ENCODE peak calls at places on chromosomes 11 and 22, in seven cellular contexts. U is H1, B is HCT116, H is GM12878, Z is HepG2, P is SK-N-SH, Q is K562. S is an unnamed sample.

GRCh38 chr11:26842883-26843282 is 121.0 kb upstream of the SLC5A12 start:
- DNase-seq in U (no peak), B (no peak), P (no peak), Q (no peak), H (no peak), Z (no peak), S (no peak)

GRCh38 chr22:17706451-17706900 is 67.8 kb downstream of the BID start:
- DNase-seq in H (peak), U (no peak), Q (no peak), Z (peak), P (peak), B (peak), S (peak)

GRCh38 chr11:62001450-62002178 is 34.2 kb upstream of the FTH1 start:
- DNase-seq in Q (no peak), P (no peak), B (no peak), Z (peak), U (no peak), H (no peak), S (no peak)

GRCh38 chr11:121711900-121712424 is 259.2 kb upstream of the SORL1-AS1 start:
- DNase-seq in Z (peak), Q (no peak), U (no peak), P (no peak), H (no peak), B (no peak), S (no peak)

GRCh38 chr11:93541884-93542752 is 1.1 kb downstream of the SMCO4 start:
- DNase-seq in H (no peak), Z (peak), B (no peak), P (peak), Q (peak), U (no peak), S (peak)

GRCh38 chr11:99015634-99016454 is 4.9 kb upstream of the CNTN5 start:
- DNase-seq in P (peak), Z (peak), Q (peak), H (peak), U (no peak), B (peak), S (peak)

GRCh38 chr11:75627879-75628668 is 40.8 kb downstream of the MAP6 start:
- DNase-seq in U (no peak), B (no peak), H (no peak), Z (no peak), P (no peak), Q (no peak), S (no peak)

GRCh38 chr11:19403196-19403895 is 162.6 kb upstream of the E2F8 start:
- DNase-seq in Q (no peak), B (no peak), H (no peak), Z (no peak), P (no peak), U (no peak), S (no peak)

GRCh38 chr11:65456418-65456817 is 33.8 kb downstream of the NEAT1 start:
- DNase-seq in P (no peak), H (no peak), Q (no peak), B (no peak), Z (no peak), U (no peak), S (no peak)

GRCh38 chr11:13965337-13965736 is 2.8 kb downstream of the SPON1 start:
- DNase-seq in Z (peak), Q (no peak), B (no peak), P (no peak), H (no peak), U (no peak), S (peak)

GRCh38 chr11:64206457-64207246 is at the start of gene FERMT3:
- DNase-seq in P (peak), B (no peak), H (peak), Z (no peak), U (no peak), Q (peak), S (no peak)

GRCh38 chr11:10303558-10304363 is 1.1 kb upstream of the ADM start:
- DNase-seq in P (peak), U (peak), Q (no peak), Z (peak), H (no peak), B (no peak), S (peak)
- TF ChIP-seq JUND in P (no peak), U (no peak), Q (no peak), Z (no peak), H (no peak), B (no peak), S (no peak)

DNA sequence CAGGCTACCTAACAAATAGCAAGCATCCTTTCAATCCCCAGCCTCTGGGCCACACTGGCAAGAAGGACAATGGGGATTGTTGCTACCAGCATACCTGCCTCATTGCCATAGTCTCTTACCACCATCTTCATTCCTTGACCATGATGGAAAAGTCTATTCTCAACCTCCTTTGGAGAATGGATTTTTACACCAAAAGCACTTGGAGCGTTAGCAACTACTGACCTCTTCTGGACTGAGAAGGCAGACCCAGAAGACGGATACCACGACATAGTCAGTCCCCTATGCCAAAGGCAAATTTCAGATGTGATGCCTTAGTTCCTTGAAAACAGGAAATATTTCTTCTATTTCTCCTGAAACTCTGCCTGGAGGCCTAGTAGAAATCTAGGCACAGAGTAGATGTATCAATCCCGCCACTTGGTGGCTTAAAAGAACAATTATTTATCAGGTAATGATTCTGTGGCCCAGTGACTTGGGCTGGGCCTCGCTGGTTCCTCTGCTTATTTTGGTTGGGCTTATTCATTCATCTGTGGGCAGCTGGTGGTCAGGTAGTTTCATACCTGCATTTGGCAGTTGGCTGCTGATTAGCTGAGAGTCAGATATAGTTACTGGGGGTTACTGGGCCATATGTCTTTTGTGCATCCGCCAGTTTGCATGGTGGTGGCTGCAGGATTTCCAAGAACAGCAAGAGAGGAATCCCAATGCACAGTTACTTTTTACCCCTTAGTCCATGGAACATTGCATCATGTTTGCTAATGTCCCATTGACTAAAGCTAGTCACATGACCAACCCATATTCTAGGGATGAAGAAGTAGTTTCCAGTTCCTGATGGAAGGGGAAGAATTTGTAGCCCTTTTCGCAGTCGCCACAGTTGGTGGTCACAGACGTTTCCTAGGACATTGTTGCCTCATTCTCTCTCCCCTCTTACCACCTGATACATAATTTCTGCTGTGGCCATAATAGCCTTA is 75.2 kb downstream of the DHCR7 start:
- DNase-seq in B (peak), Z (peak), H (peak), U (no peak), P (no peak), Q (peak), S (peak)
- TF ChIP-seq JUND in B (no peak), Z (no peak), H (no peak), U (no peak), P (no peak), Q (no peak), S (no peak)

GRCh38 chr11:1470681-1471611 is 15.6 kb downstream of the MOB2 start:
- DNase-seq in P (no peak), Z (no peak), H (no peak), Q (no peak), U (no peak), B (no peak), S (no peak)
- TF ChIP-seq JUND in P (no peak), Z (no peak), H (no peak), Q (no peak), U (no peak), B (no peak), S (no peak)

GRCh38 chr11:34977039-34977906 is 60.9 kb downstream of the PDHX start:
- DNase-seq in H (no peak), Z (no peak), Q (no peak), U (no peak), B (peak), P (no peak), S (peak)
- TF ChIP-seq JUND in H (no peak), Z (no peak), Q (no peak), U (no peak), B (peak), P (peak), S (no peak)

S was measured in T47D.